ENCODE peak calls at places on chromosomes 7 and 10, in seven cellular contexts. W is OCI-LY7; P is uterus; B is substantia nigra; N is effector memory CD4-positive, alpha-beta T cell; M is breast epithelium; V is stomach. R is an unnamed sample.
A peak's percentile ranks its signal among the peaks of the same experiment; 100 is the strongest.

GRCh38 chr10:74329873-74330272 is 178.9 kb downstream of the ADK start:
- DNase-seq in W (no peak), P (no peak), B (no peak), N (no peak), M (no peak), V (no peak), R (no peak)

GRCh38 chr7:30896783-30897617 is 14.7 kb upstream of the AQP1 start:
- DNase-seq in W (no peak), P (no peak), B (no peak), N (no peak), M (no peak), V (peak; percentile 45), R (no peak)

GRCh38 chr10:106078796-106079576 is 1085.5 kb downstream of the SORCS1 start:
- DNase-seq in W (no peak), P (no peak), B (no peak), N (no peak), M (no peak), V (no peak), R (no peak)

GRCh38 chr7:134070673-134071072 is 56.5 kb upstream of the LRGUK start:
- DNase-seq in W (no peak), P (no peak), B (no peak), N (no peak), M (no peak), V (no peak), R (no peak)

GRCh38 chr10:16867556-16867955 is 50.3 kb upstream of the RSU1 start:
- DNase-seq in W (no peak), P (no peak), B (no peak), N (no peak), M (no peak), V (no peak), R (no peak)

GRCh38 chr7:158596309-158596708 is 8.7 kb upstream of the PTPRN2 start:
- DNase-seq in W (no peak), P (no peak), B (no peak), N (no peak), M (no peak), V (no peak), R (no peak)

GRCh38 chr10:25405871-25406270 is 231.1 kb downstream of the GPR158 start:
- DNase-seq in W (no peak), P (no peak), B (no peak), N (no peak), M (no peak), V (no peak), R (no peak)

GRCh38 chr10:124704428-124704805 is 39.8 kb downstream of the FAM53B start:
- DNase-seq in W (no peak), P (no peak), B (no peak), N (no peak), M (no peak), V (no peak), R (no peak)

GRCh38 chr7:46908770-46909169 is 673.1 kb downstream of the TNS3 start:
- DNase-seq in W (no peak), P (no peak), B (no peak), N (no peak), M (no peak), V (no peak), R (no peak)

GRCh38 chr10:129615381-129615780 is 148.3 kb downstream of the MGMT start:
- DNase-seq in W (no peak), P (no peak), B (no peak), N (no peak), M (no peak), V (no peak), R (no peak)

GRCh38 chr10:31731711-31732110 is 196.9 kb downstream of the ARHGAP12 start:
- DNase-seq in W (no peak), P (no peak), B (no peak), N (no peak), M (no peak), V (no peak), R (no peak)

GRCh38 chr7:94288091-94288490 is 106.6 kb upstream of the COL1A2 start:
- DNase-seq in W (no peak), P (no peak), B (no peak), N (no peak), M (no peak), V (no peak), R (no peak)

GRCh38 chr10:34814228-34815173 is 595 bp downstream of the PARD3 start:
- DNase-seq in W (no peak), P (peak; percentile 58), B (peak; percentile 40), N (no peak), M (no peak), V (peak; percentile 46), R (peak; percentile 40)

GRCh38 chr10:49309691-49310371 is 10.9 kb downstream of the C10orf71 start:
- DNase-seq in W (peak; percentile 44), P (no peak), B (no peak), N (no peak), M (no peak), V (no peak), R (no peak)

GRCh38 chr7:50312176-50312575 is 7.7 kb downstream of the IKZF1 start:
- DNase-seq in W (peak; percentile 54), P (no peak), B (no peak), N (no peak), M (no peak), V (no peak), R (no peak)

GRCh38 chr7:47392241-47392759 is 189.6 kb downstream of the TNS3 start:
- DNase-seq in W (no peak), P (peak; percentile 90), B (peak; percentile 44), N (no peak), M (no peak), V (peak; percentile 86), R (no peak)

GRCh38 chr10:91643700-91644099 is 10.8 kb upstream of the PPP1R3C start:
- DNase-seq in W (no peak), P (no peak), B (no peak), N (no peak), M (no peak), V (peak; percentile 47), R (no peak)

GRCh38 chr7:159121068-159121467 is 23.6 kb downstream of the VIPR2 start:
- DNase-seq in W (no peak), P (peak; percentile 4), B (no peak), N (no peak), M (no peak), V (no peak), R (no peak)

GRCh38 chr7:46004965-46005364 is 83.9 kb upstream of the IGFBP3 start:
- DNase-seq in W (no peak), P (no peak), B (no peak), N (no peak), M (no peak), V (no peak), R (no peak)

GRCh38 chr7:140209866-140210609 is 33.3 kb upstream of the KDM7A start:
- DNase-seq in W (peak; percentile 93), P (no peak), B (peak; percentile 49), N (no peak), M (no peak), V (peak; percentile 43), R (no peak)

GRCh38 chr7:113263749-113264148 is 145.4 kb upstream of the SMIM30 start:
- DNase-seq in W (no peak), P (no peak), B (no peak), N (no peak), M (no peak), V (no peak), R (no peak)

DNA sequence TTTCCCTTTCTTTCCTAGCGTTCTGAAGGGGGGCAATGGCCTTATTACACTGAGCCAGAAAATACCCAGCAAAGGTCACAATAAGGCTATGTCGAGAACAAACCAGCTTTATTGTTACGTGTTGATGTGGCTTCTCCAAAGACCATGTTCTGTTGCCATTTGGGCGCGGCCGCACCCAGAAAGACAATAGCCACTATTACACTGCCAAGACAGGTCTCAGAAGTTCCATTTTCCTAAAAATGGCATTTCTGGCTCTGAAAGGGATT is 77.8 kb downstream of the PROSER2 start:
- DNase-seq in W (no peak), P (no peak), B (no peak), N (no peak), M (no peak), V (no peak), R (no peak)
- H3K27ac ChIP-seq in W (no peak overlapping the region), P (no peak overlapping the region), B (no peak overlapping the region), N (no peak overlapping the region), M (peak overlapping the region; percentile 74), V (no peak overlapping the region), R (no peak overlapping the region)

GRCh38 chr10:33257439-33257838 is 77.0 kb downstream of the NRP1 start:
- DNase-seq in W (no peak), P (no peak), B (no peak), N (no peak), M (no peak), V (no peak), R (no peak)

GRCh38 chr10:33252324-33252723 is 82.1 kb downstream of the NRP1 start:
- DNase-seq in W (no peak), P (no peak), B (no peak), N (no peak), M (no peak), V (no peak), R (no peak)

GRCh38 chr10:33252794-33253203 is 81.7 kb downstream of the NRP1 start:
- DNase-seq in W (no peak), P (no peak), B (no peak), N (no peak), M (no peak), V (no peak), R (no peak)

GRCh38 chr10:33253411-33253810 is 81.1 kb downstream of the NRP1 start:
- DNase-seq in W (no peak), P (no peak), B (no peak), N (no peak), M (no peak), V (no peak), R (no peak)

GRCh38 chr10:33254556-33255160 is 79.8 kb downstream of the NRP1 start:
- DNase-seq in W (no peak), P (no peak), B (no peak), N (no peak), M (no peak), V (no peak), R (no peak)
- H3K27ac ChIP-seq in W (no peak overlapping the region), P (no peak overlapping the region), B (no peak overlapping the region), N (no peak overlapping the region), M (no peak overlapping the region), V (no peak overlapping the region), R (no peak overlapping the region)

GRCh38 chr7:66920769-66921395 is at the start of gene TMEM248:
- DNase-seq in W (peak; percentile 95), P (peak; percentile 88), B (peak; percentile 85), N (peak; percentile 87), M (peak; percentile 76), V (peak; percentile 92), R (peak; percentile 72)

GRCh38 chr7:66921396-66921917 is 432 bp downstream of the TMEM248 start:
- DNase-seq in W (no peak), P (peak; percentile 56), B (peak; percentile 48), N (peak; percentile 2), M (no peak), V (peak; percentile 73), R (peak; percentile 18)

GRCh38 chr7:66921918-66922486 is 977 bp downstream of the TMEM248 start:
- DNase-seq in W (peak; percentile 85), P (no peak), B (no peak), N (peak; percentile 16), M (no peak), V (no peak), R (no peak)

GRCh38 chr7:66925255-66925654 is 4.2 kb downstream of the TMEM248 start:
- DNase-seq in W (no peak), P (no peak), B (no peak), N (no peak), M (no peak), V (no peak), R (no peak)

GRCh38 chr7:66920256-66920655 is 769 bp upstream of the TMEM248 start:
- DNase-seq in W (no peak), P (no peak), B (no peak), N (no peak), M (no peak), V (no peak), R (no peak)
- H3K27ac ChIP-seq in W (peak overlapping the region; percentile 89), P (no peak overlapping the region), B (no peak overlapping the region), N (peak overlapping the region; percentile 79), M (no peak overlapping the region), V (peak overlapping the region; percentile 98), R (no peak overlapping the region)

GRCh38 chr10:29479081-29479917 is 155.5 kb downstream of the SVIL start:
- DNase-seq in W (peak; percentile 86), P (no peak), B (no peak), N (no peak), M (no peak), V (no peak), R (peak; percentile 22)
- H3K27ac ChIP-seq in W (peak overlapping the region; percentile 94), P (no peak overlapping the region), B (no peak overlapping the region), N (no peak overlapping the region), M (no peak overlapping the region), V (peak overlapping the region; percentile 38), R (no peak overlapping the region)